ENCODE peak calls at places on chromosomes 6 and 20, in seven cellular contexts. V is neuronal stem cell; O is thyroid gland; Y is heart right ventricle; H is CD8-positive, alpha-beta T cell; Z is thoracic aorta; E is pancreas. N is an unnamed sample.

GRCh38 chr20:25364180-25364788 is 26.4 kb downstream of the ABHD12 start:
- DNase-seq in E (no peak), H (no peak), Z (no peak), V (no peak), Y (no peak), O (no peak), N (no peak)

GRCh38 chr6:1586861-1587450 is 22.8 kb upstream of the FOXC1 start:
- DNase-seq in E (no peak), O (no peak), H (no peak), V (no peak), Y (no peak), Z (no peak), N (no peak)

GRCh38 chr6:35731736-35732532 is 4.9 kb upstream of the ARMC12 start:
- DNase-seq in O (peak; percentile 99), Z (peak; percentile 93), Y (peak; percentile 98), V (peak; percentile 89), H (peak; percentile 95), E (peak; percentile 95), N (peak; percentile 82)

GRCh38 chr20:20366896-20367680 is 816 bp upstream of the INSM1 start:
- DNase-seq in Y (no peak), O (no peak), V (peak; percentile 57), E (no peak), Z (no peak), H (no peak), N (no peak)

GRCh38 chr6:50030777-50031562 is 9.2 kb upstream of the DEFB110 start:
- DNase-seq in V (peak; percentile 6), H (no peak), E (no peak), Y (no peak), O (peak; percentile 58), Z (no peak), N (no peak)

GRCh38 chr6:5294392-5295211 is 33.3 kb downstream of the FARS2 start:
- DNase-seq in E (no peak), H (no peak), O (no peak), Y (no peak), Z (no peak), V (no peak), N (no peak)

GRCh38 chr6:110285306-110286060 is 72.7 kb downstream of the METTL24 start:
- DNase-seq in O (peak; percentile 62), H (no peak), E (no peak), Z (no peak), Y (no peak), V (no peak), N (no peak)

GRCh38 chr6:53931086-53931485 is 136.3 kb downstream of the LRRC1 start:
- DNase-seq in Z (no peak), V (no peak), Y (no peak), E (no peak), H (no peak), O (no peak), N (no peak)

GRCh38 chr6:82570083-82570482 is 206.5 kb downstream of the TPBG start:
- DNase-seq in O (no peak), Y (no peak), Z (no peak), E (no peak), H (no peak), V (no peak), N (no peak)

GRCh38 chr20:46683939-46684750 is 5.1 kb downstream of the TP53RK start:
- DNase-seq in H (no peak), O (peak; percentile 68), Y (peak; percentile 41), V (peak; percentile 45), Z (no peak), E (peak; percentile 62), N (no peak)

GRCh38 chr20:52001999-52002666 is 189.4 kb downstream of the ZFP64 start:
- DNase-seq in H (no peak), Y (no peak), O (no peak), V (no peak), Z (no peak), E (no peak), N (no peak)

GRCh38 chr6:169162249-169162967 is 91.2 kb downstream of the THBS2 start:
- DNase-seq in Z (no peak), H (no peak), V (no peak), Y (no peak), E (no peak), O (no peak), N (no peak)

GRCh38 chr6:161575508-161576254 is 301.8 kb upstream of the AGPAT4 start:
- DNase-seq in Y (no peak), V (peak; percentile 17), O (no peak), E (no peak), H (no peak), Z (no peak), N (no peak)

GRCh38 chr6:167409078-167409477 is 84.2 kb downstream of the TTLL2 start:
- DNase-seq in Z (no peak), E (no peak), H (no peak), Y (no peak), V (no peak), O (no peak), N (no peak)

GRCh38 chr6:7067305-7067704 is 40.5 kb upstream of the RREB1 start:
- DNase-seq in Y (no peak), E (no peak), V (no peak), O (no peak), Z (no peak), H (no peak), N (no peak)

GRCh38 chr6:106759112-106759511 is 129.7 kb downstream of the QRSL1 start:
- DNase-seq in Z (no peak), E (no peak), O (no peak), Y (no peak), V (no peak), H (no peak), N (no peak)

GRCh38 chr6:17336425-17336824 is 55.3 kb downstream of the RBM24 start:
- DNase-seq in Z (no peak), E (no peak), Y (no peak), H (no peak), O (no peak), V (no peak), N (no peak)

GRCh38 chr20:21901470-21902275 is 196.2 kb downstream of the PAX1 start:
- DNase-seq in E (no peak), Y (peak; percentile 52), O (peak; percentile 51), V (no peak), H (no peak), Z (no peak), N (no peak)

GRCh38 chr6:33075568-33076405 is at the start of gene HLA-DPB1:
- DNase-seq in Z (no peak), Y (no peak), E (no peak), V (peak; percentile 33), H (no peak), O (no peak), N (peak; percentile 29)
- H3K4me1 ChIP-seq in Z (no peaks in the 10 kb centered on the region), Y (peaks cover 17% of the 10 kb centered on the region), E (no peaks in the 10 kb centered on the region), V (no peaks in the 10 kb centered on the region), H (peaks cover 32% of the 10 kb centered on the region), O (peaks cover 7% of the 10 kb centered on the region), N (peaks cover 11% of the 10 kb centered on the region)

GRCh38 chr6:52503853-52504777 is 72.7 kb downstream of the TRAM2 start:
- DNase-seq in Z (peak; percentile 75), H (no peak), V (no peak), Y (peak; percentile 91), O (peak; percentile 99), E (peak; percentile 93), N (no peak)
- H3K4me3 ChIP-seq in Z (peak overlapping the region; percentile 22), H (no peak overlapping the region), V (no peak overlapping the region), Y (no peak overlapping the region), O (no peak overlapping the region), E (no peak overlapping the region), N (no peak overlapping the region)

GRCh38 chr20:62235777-62236157 is 2.6 kb upstream of the OSBPL2 start:
- DNase-seq in V (no peak), O (no peak), Z (no peak), E (no peak), H (no peak), Y (peak; percentile 10), N (no peak)
- H3K27ac ChIP-seq in V (no peak overlapping the region), O (no peak overlapping the region), Z (no peak overlapping the region), E (no peak overlapping the region), H (no peak overlapping the region), Y (peak overlapping the region; percentile 85), N (no peak overlapping the region)

DNA sequence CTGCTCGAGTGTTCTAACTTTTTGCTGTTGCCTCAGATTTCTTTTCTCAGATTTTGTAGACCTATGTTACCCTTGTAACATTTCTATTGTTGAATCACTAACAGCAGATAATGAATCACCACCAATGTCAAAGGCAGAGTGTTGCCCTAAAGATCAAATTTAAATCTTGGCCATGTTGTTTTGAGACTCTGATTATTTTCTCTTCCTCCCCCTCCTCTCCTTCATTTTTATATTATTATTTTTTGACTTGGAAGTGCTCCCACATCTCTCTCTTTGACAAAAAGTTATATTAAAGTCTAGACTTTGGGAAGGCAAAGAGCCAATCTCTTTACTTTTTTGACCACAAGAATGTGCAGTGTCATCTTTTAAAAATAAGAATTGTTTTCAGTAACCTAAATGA is 422.7 kb downstream of the NKAIN2 start:
- DNase-seq in H (no peak), Z (no peak), E (no peak), Y (no peak), O (no peak), V (no peak), N (no peak)
- H3K4me1 ChIP-seq in H (no peaks in the 10 kb centered on the region), Z (no peaks in the 10 kb centered on the region), E (no peaks in the 10 kb centered on the region), Y (no peaks in the 10 kb centered on the region), O (no peaks in the 10 kb centered on the region), V (no peaks in the 10 kb centered on the region), N (no peaks in the 10 kb centered on the region)

GRCh38 chr20:63330940-63331339 is 30.2 kb downstream of the CHRNA4 start:
- DNase-seq in Y (no peak), E (no peak), H (peak; percentile 13), O (peak; percentile 74), Z (no peak), V (no peak), N (no peak)
- H3K4me3 ChIP-seq in Y (no peak overlapping the region), E (no peak overlapping the region), H (no peak overlapping the region), O (no peak overlapping the region), Z (no peak overlapping the region), V (no peak overlapping the region), N (no peak overlapping the region)

DNA sequence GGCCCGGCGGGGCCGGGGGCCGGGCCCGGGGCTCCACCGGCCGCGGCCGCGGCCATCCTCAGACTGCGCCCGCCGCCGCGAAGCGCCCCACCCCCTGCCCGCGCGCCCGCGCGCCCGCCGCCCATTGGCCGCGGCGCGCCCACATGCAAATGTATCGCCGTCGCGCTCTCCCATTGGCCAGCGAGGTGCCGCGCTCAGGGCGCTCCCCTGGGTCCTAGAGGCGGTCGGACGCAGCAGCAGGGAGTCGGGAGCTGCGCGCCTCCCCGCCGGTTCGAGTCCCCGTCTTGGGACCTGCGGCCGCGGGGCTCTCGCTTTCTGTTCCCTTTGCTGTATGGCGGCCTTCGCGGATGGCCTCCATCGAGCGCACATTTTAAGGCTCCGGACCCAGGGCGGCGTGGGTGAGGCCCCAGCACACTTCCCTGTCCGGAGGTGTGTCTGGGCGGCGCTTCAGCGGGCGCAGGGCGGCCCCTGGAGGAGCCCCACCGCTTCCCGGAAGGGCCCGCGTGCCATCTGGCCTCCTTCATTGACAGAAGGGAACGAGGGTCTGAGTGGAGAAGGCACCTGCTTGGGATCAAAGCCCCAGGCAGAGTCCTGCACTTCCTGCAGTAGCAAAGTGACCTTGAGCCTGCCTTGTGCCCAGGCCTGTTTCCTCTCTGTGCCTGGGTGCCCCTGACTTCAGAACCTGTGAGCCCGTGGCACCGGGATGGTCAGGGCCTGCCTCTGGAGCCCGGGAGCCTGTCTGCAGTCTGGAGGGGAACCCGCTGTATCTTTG is at the start of gene CABLES2:
- DNase-seq in E (peak; percentile 93), V (peak; percentile 89), Z (peak; percentile 76), O (peak; percentile 95), Y (peak; percentile 95), H (peak; percentile 92), N (peak; percentile 81)
- H3K27ac ChIP-seq in E (no peak within 1 kb of the TSS), V (no peak within 1 kb of the TSS), Z (no peak within 1 kb of the TSS), O (no peak within 1 kb of the TSS), Y (peak within 1 kb of the TSS; percentile 72), H (peak within 1 kb of the TSS; percentile 33), N (peak within 1 kb of the TSS; percentile 51)

GRCh38 chr6:136409598-136409997 is 120.0 kb upstream of the BCLAF1 start:
- DNase-seq in Y (no peak), H (no peak), O (no peak), V (no peak), E (no peak), Z (no peak), N (no peak)
- H3K4me1 ChIP-seq in Y (no peaks in the 10 kb centered on the region), H (no peaks in the 10 kb centered on the region), O (peaks cover 9% of the 10 kb centered on the region), V (no peaks in the 10 kb centered on the region), E (peaks cover 15% of the 10 kb centered on the region), Z (peaks cover 4% of the 10 kb centered on the region), N (no peaks in the 10 kb centered on the region)

N was measured in effector memory CD4-positive, alpha-beta T cell.